ENCODE peak calls at places on chromosome 1, in seven cellular contexts. One of them, this sample, is unnamed.
A peak's percentile ranks its signal among the peaks of the same experiment; 100 is the strongest.

GRCh38 chr1:21783679-21784603 is 992 bp upstream of the USP48 start:
- DNase-seq in tibial artery: peak; percentile 70
- DNase-seq in cardiac muscle cell: peak; percentile 99
- DNase-seq in endothelial cell: peak; percentile 85
- DNase-seq in adrenal gland: peak; percentile 74
- DNase-seq in HCT116: no peak
- DNase-seq in hepatocyte: peak; percentile 97
- DNase-seq in this sample: peak; percentile 32

GRCh38 chr1:46136711-46137110 is 4.3 kb upstream of the PIK3R3 start:
- DNase-seq in tibial artery: no peak
- DNase-seq in cardiac muscle cell: no peak
- DNase-seq in endothelial cell: no peak
- DNase-seq in adrenal gland: no peak
- DNase-seq in HCT116: no peak
- DNase-seq in hepatocyte: no peak
- DNase-seq in this sample: no peak

GRCh38 chr1:222028694-222029093 is 286.8 kb upstream of the DUSP10 start:
- DNase-seq in tibial artery: no peak
- DNase-seq in cardiac muscle cell: no peak
- DNase-seq in endothelial cell: no peak
- DNase-seq in adrenal gland: no peak
- DNase-seq in HCT116: no peak
- DNase-seq in hepatocyte: no peak
- DNase-seq in this sample: no peak

GRCh38 chr1:19360026-19360813 is 48.1 kb downstream of the SLC66A1 start:
- DNase-seq in tibial artery: no peak
- DNase-seq in cardiac muscle cell: no peak
- DNase-seq in endothelial cell: no peak
- DNase-seq in adrenal gland: no peak
- DNase-seq in HCT116: no peak
- DNase-seq in hepatocyte: no peak
- DNase-seq in this sample: no peak

GRCh38 chr1:186760426-186760825 is 68.3 kb upstream of the PLA2G4A start:
- DNase-seq in tibial artery: no peak
- DNase-seq in cardiac muscle cell: no peak
- DNase-seq in endothelial cell: no peak
- DNase-seq in adrenal gland: no peak
- DNase-seq in HCT116: no peak
- DNase-seq in hepatocyte: no peak
- DNase-seq in this sample: no peak

GRCh38 chr1:85315789-85316188 is 39.4 kb upstream of the BCL10 start:
- DNase-seq in tibial artery: no peak
- DNase-seq in cardiac muscle cell: peak; percentile 52
- DNase-seq in endothelial cell: no peak
- DNase-seq in adrenal gland: no peak
- DNase-seq in HCT116: no peak
- DNase-seq in hepatocyte: no peak
- DNase-seq in this sample: no peak

GRCh38 chr1:113928129-113928949 is 785 bp upstream of the HIPK1 start:
- DNase-seq in tibial artery: no peak
- DNase-seq in cardiac muscle cell: no peak
- DNase-seq in endothelial cell: no peak
- DNase-seq in adrenal gland: no peak
- DNase-seq in HCT116: no peak
- DNase-seq in hepatocyte: peak; percentile 24
- DNase-seq in this sample: no peak

GRCh38 chr1:90400121-90400520 is 317.0 kb downstream of the BARHL2 start:
- DNase-seq in tibial artery: no peak
- DNase-seq in cardiac muscle cell: peak; percentile 6
- DNase-seq in endothelial cell: no peak
- DNase-seq in adrenal gland: no peak
- DNase-seq in HCT116: no peak
- DNase-seq in hepatocyte: no peak
- DNase-seq in this sample: no peak

GRCh38 chr1:31382379-31382989 is 9.6 kb upstream of the FABP3 start:
- DNase-seq in tibial artery: no peak
- DNase-seq in cardiac muscle cell: no peak
- DNase-seq in endothelial cell: no peak
- DNase-seq in adrenal gland: no peak
- DNase-seq in HCT116: no peak
- DNase-seq in hepatocyte: no peak
- DNase-seq in this sample: no peak

GRCh38 chr1:165595561-165595960 is 35.5 kb upstream of the MGST3 start:
- DNase-seq in tibial artery: no peak
- DNase-seq in cardiac muscle cell: peak; percentile 73
- DNase-seq in endothelial cell: no peak
- DNase-seq in adrenal gland: no peak
- DNase-seq in HCT116: no peak
- DNase-seq in hepatocyte: no peak
- DNase-seq in this sample: no peak

GRCh38 chr1:6515771-6516170 is 24.3 kb upstream of the PLEKHG5 start:
- DNase-seq in tibial artery: no peak
- DNase-seq in cardiac muscle cell: no peak
- DNase-seq in endothelial cell: no peak
- DNase-seq in adrenal gland: no peak
- DNase-seq in HCT116: no peak
- DNase-seq in hepatocyte: no peak
- DNase-seq in this sample: no peak

GRCh38 chr1:201325678-201326060 is 42.4 kb downstream of the PKP1 start:
- DNase-seq in tibial artery: no peak
- DNase-seq in cardiac muscle cell: no peak
- DNase-seq in endothelial cell: no peak
- DNase-seq in adrenal gland: no peak
- DNase-seq in HCT116: no peak
- DNase-seq in hepatocyte: no peak
- DNase-seq in this sample: no peak

GRCh38 chr1:236416165-236416564 is 22.1 kb downstream of the EDARADD start:
- DNase-seq in tibial artery: no peak
- DNase-seq in cardiac muscle cell: no peak
- DNase-seq in endothelial cell: no peak
- DNase-seq in adrenal gland: no peak
- DNase-seq in HCT116: no peak
- DNase-seq in hepatocyte: no peak
- DNase-seq in this sample: no peak

GRCh38 chr1:8910914-8911313 is 32.4 kb upstream of the ENO1 start:
- DNase-seq in tibial artery: no peak
- DNase-seq in cardiac muscle cell: no peak
- DNase-seq in endothelial cell: no peak
- DNase-seq in adrenal gland: no peak
- DNase-seq in HCT116: no peak
- DNase-seq in hepatocyte: no peak
- DNase-seq in this sample: no peak

GRCh38 chr1:226407199-226407496 is 745 bp downstream of the PARP1 start:
- DNase-seq in tibial artery: no peak
- DNase-seq in cardiac muscle cell: no peak
- DNase-seq in endothelial cell: no peak
- DNase-seq in adrenal gland: no peak
- DNase-seq in HCT116: no peak
- DNase-seq in hepatocyte: no peak
- DNase-seq in this sample: no peak

GRCh38 chr1:226406401-226406881 is 1.5 kb downstream of the PARP1 start:
- DNase-seq in tibial artery: no peak
- DNase-seq in cardiac muscle cell: no peak
- DNase-seq in endothelial cell: no peak
- DNase-seq in adrenal gland: no peak
- DNase-seq in HCT116: no peak
- DNase-seq in hepatocyte: no peak
- DNase-seq in this sample: no peak

GRCh38 chr1:226409392-226409791 is 1.5 kb upstream of the PARP1 start:
- DNase-seq in tibial artery: no peak
- DNase-seq in cardiac muscle cell: no peak
- DNase-seq in endothelial cell: no peak
- DNase-seq in adrenal gland: no peak
- DNase-seq in HCT116: no peak
- DNase-seq in hepatocyte: no peak
- DNase-seq in this sample: no peak

GRCh38 chr1:226408285-226409184 is 642 bp upstream of the PARP1 start:
- DNase-seq in tibial artery: no peak
- DNase-seq in cardiac muscle cell: no peak
- DNase-seq in endothelial cell: no peak
- DNase-seq in adrenal gland: no peak
- DNase-seq in HCT116: no peak
- DNase-seq in hepatocyte: no peak
- DNase-seq in this sample: peak; percentile 31

DNA sequence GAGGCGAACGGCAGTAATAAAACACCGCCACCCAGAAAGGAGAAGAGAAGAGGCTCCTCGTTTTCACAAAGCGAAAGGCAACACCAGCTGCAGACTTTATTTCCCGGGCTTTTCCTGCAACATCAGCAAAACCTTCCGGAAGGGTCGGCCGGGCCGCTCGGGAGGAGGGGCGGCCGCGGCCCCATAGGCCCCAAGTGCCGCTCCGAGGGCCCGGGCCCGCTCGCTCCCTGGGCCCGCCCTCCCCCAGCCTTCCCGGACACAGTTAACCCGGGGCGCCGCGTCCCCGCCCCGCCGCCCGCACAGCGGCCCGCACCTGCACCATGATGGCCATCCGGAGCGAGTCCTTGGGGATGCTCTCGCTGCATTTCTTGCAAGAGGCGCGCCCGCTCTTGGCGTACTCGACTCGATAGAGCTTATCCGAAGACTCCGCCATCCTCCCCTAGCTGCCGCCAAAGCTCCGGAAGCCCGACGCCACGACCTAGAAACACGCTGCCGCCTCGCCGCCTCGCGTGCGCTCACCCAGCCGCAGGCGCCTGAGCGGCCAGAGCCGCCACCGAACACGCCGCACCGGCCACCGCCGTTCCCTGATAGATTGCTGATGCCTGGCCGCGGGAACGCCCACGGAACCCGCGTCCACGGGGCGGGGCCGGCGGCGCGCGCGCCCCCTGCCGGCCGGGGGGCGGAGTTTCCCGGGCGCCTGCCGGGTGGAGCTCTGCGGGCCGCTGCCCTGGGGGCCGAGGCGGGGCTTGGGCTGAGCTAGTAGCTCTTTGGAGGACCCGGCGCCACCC is at the start of gene PARP1:
- DNase-seq in tibial artery: peak; percentile 93
- DNase-seq in cardiac muscle cell: peak; percentile 94
- DNase-seq in endothelial cell: peak; percentile 91
- DNase-seq in adrenal gland: peak; percentile 94
- DNase-seq in HCT116: peak; percentile 71
- DNase-seq in hepatocyte: peak; percentile 93
- DNase-seq in this sample: peak; percentile 85
- TF ChIP-seq CTCF in tibial artery: peak; percentile 78
- TF ChIP-seq CTCF in cardiac muscle cell: peak; percentile 40
- TF ChIP-seq CTCF in endothelial cell: peak; percentile 99
- TF ChIP-seq CTCF in adrenal gland: peak; percentile 86
- TF ChIP-seq CTCF in HCT116: peak; percentile 43
- TF ChIP-seq CTCF in hepatocyte: peak; percentile 71
- TF ChIP-seq CTCF in this sample: peak; percentile 63

GRCh38 chr1:53715478-53715877 is 23.5 kb downstream of the GLIS1 start:
- DNase-seq in tibial artery: no peak
- DNase-seq in cardiac muscle cell: peak; percentile 53
- DNase-seq in endothelial cell: peak; percentile 78
- DNase-seq in adrenal gland: peak; percentile 24
- DNase-seq in HCT116: no peak
- DNase-seq in hepatocyte: no peak
- DNase-seq in this sample: peak; percentile 32
- TF ChIP-seq CTCF in tibial artery: no peak
- TF ChIP-seq CTCF in cardiac muscle cell: peak; percentile 67
- TF ChIP-seq CTCF in endothelial cell: peak; percentile 53
- TF ChIP-seq CTCF in adrenal gland: peak; percentile 19
- TF ChIP-seq CTCF in HCT116: peak; percentile 70
- TF ChIP-seq CTCF in hepatocyte: peak; percentile 20
- TF ChIP-seq CTCF in this sample: no peak

DNA sequence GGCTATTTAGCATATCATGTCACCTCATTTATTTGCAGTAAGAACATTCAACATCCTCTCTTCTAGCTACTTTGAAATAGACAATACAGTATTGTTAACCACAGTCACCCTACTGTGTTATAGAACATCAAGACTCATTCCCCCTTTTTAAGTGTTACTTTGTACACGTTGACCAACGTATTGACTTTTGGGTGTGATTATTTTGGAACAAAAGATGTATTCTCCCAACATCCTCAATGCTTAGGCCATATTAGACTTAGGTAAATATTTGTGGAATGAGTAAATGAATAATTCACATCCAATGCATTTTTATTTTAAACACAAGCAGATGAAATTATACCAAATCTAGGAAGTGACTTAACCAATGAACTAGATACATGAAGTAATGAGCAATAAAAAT is 296.6 kb downstream of the CHRM3 start:
- DNase-seq in tibial artery: no peak
- DNase-seq in cardiac muscle cell: no peak
- DNase-seq in endothelial cell: no peak
- DNase-seq in adrenal gland: no peak
- DNase-seq in HCT116: no peak
- DNase-seq in hepatocyte: no peak
- DNase-seq in this sample: no peak
- TF ChIP-seq CTCF in tibial artery: no peak
- TF ChIP-seq CTCF in cardiac muscle cell: no peak
- TF ChIP-seq CTCF in endothelial cell: no peak
- TF ChIP-seq CTCF in adrenal gland: no peak
- TF ChIP-seq CTCF in HCT116: no peak
- TF ChIP-seq CTCF in hepatocyte: no peak
- TF ChIP-seq CTCF in this sample: no peak

GRCh38 chr1:33111965-33112364 is 31.0 kb downstream of the AZIN2 start:
- DNase-seq in tibial artery: no peak
- DNase-seq in cardiac muscle cell: peak; percentile 51
- DNase-seq in endothelial cell: no peak
- DNase-seq in adrenal gland: no peak
- DNase-seq in HCT116: no peak
- DNase-seq in hepatocyte: no peak
- DNase-seq in this sample: no peak
- TF ChIP-seq CTCF in tibial artery: no peak
- TF ChIP-seq CTCF in cardiac muscle cell: peak; percentile 32
- TF ChIP-seq CTCF in endothelial cell: no peak
- TF ChIP-seq CTCF in adrenal gland: no peak
- TF ChIP-seq CTCF in HCT116: peak; percentile 28
- TF ChIP-seq CTCF in hepatocyte: peak; percentile 52
- TF ChIP-seq CTCF in this sample: no peak

GRCh38 chr1:119651133-119651532 is 3.1 kb upstream of the ZNF697 start:
- DNase-seq in tibial artery: no peak
- DNase-seq in cardiac muscle cell: no peak
- DNase-seq in endothelial cell: no peak
- DNase-seq in adrenal gland: no peak
- DNase-seq in HCT116: no peak
- DNase-seq in hepatocyte: no peak
- DNase-seq in this sample: no peak

GRCh38 chr1:119648620-119649004 is 546 bp upstream of the ZNF697 start:
- DNase-seq in tibial artery: no peak
- DNase-seq in cardiac muscle cell: no peak
- DNase-seq in endothelial cell: no peak
- DNase-seq in adrenal gland: no peak
- DNase-seq in HCT116: no peak
- DNase-seq in hepatocyte: no peak
- DNase-seq in this sample: no peak

GRCh38 chr1:119647228-119647733 is 785 bp downstream of the ZNF697 start:
- DNase-seq in tibial artery: peak; percentile 64
- DNase-seq in cardiac muscle cell: no peak
- DNase-seq in endothelial cell: no peak
- DNase-seq in adrenal gland: peak; percentile 38
- DNase-seq in HCT116: no peak
- DNase-seq in hepatocyte: no peak
- DNase-seq in this sample: no peak

GRCh38 chr1:119646521-119647227 is 1.4 kb downstream of the ZNF697 start:
- DNase-seq in tibial artery: no peak
- DNase-seq in cardiac muscle cell: peak; percentile 63
- DNase-seq in endothelial cell: no peak
- DNase-seq in adrenal gland: no peak
- DNase-seq in HCT116: no peak
- DNase-seq in hepatocyte: peak; percentile 43
- DNase-seq in this sample: no peak

GRCh38 chr1:119647734-119648619 is at the start of gene ZNF697:
- DNase-seq in tibial artery: peak; percentile 98
- DNase-seq in cardiac muscle cell: peak; percentile 99
- DNase-seq in endothelial cell: peak; percentile 84
- DNase-seq in adrenal gland: peak; percentile 99
- DNase-seq in HCT116: peak; percentile 89
- DNase-seq in hepatocyte: peak; percentile 95
- DNase-seq in this sample: peak; percentile 99
- TF ChIP-seq CTCF in tibial artery: peak; percentile 40
- TF ChIP-seq CTCF in cardiac muscle cell: peak; percentile 40
- TF ChIP-seq CTCF in endothelial cell: peak; percentile 34
- TF ChIP-seq CTCF in adrenal gland: peak; percentile 68
- TF ChIP-seq CTCF in HCT116: peak; percentile 6
- TF ChIP-seq CTCF in hepatocyte: peak; percentile 45
- TF ChIP-seq CTCF in this sample: no peak

This sample was measured in colonic mucosa.